ENCODE peak calls at places on chromosomes 11 and 22, in seven cellular contexts. I is C1 segment of cervical spinal cord; Q is stimulated activated CD8-positive, alpha-beta memory T cell treated with anti-CD3 and anti-CD28 coated beads, Interleukin-4, amount 100 ng/mL, for 48 hours; A is stimulated activated naive CD8-positive, alpha-beta T cell treated with anti-CD3 and anti-CD28 coated beads, Interleukin-15, amount 100 ng/mL, for 72 hours; V is IMR-90; S is NCI-H460; G is GM12865. Z is an unnamed sample.

GRCh38 chr11:76663461-76663760 is 7.1 kb downstream of the LRRC32 start:
- DNase-seq in S (no peak), V (no peak), I (no peak), Q (no peak), G (no peak), A (no peak), Z (no peak)

GRCh38 chr22:42719656-42720262 is 911 bp downstream of the A4GALT start:
- DNase-seq in I (no peak), G (peak), V (no peak), A (no peak), S (no peak), Q (no peak), Z (no peak)

GRCh38 chr22:22156716-22157499 is 87.7 kb upstream of the VPREB1 start:
- DNase-seq in G (peak), I (no peak), V (peak), S (peak), A (peak), Q (peak), Z (peak)

GRCh38 chr22:49856766-49857618 is 3.3 kb downstream of the ZBED4 start:
- DNase-seq in A (no peak), S (no peak), V (no peak), G (no peak), I (no peak), Q (no peak), Z (no peak)

GRCh38 chr11:117828641-117829368 is 4.3 kb upstream of the FXYD2 start:
- DNase-seq in G (peak), I (no peak), A (peak), Q (peak), S (no peak), V (peak), Z (peak)

GRCh38 chr11:117819096-117820040 is 5.2 kb downstream of the FXYD2 start:
- DNase-seq in V (peak), I (no peak), A (no peak), S (peak), G (peak), Q (no peak), Z (peak)

GRCh38 chr11:69504127-69504526 is 22.7 kb downstream of the LINC01488 start:
- DNase-seq in G (no peak), V (no peak), I (no peak), S (no peak), Q (no peak), A (no peak), Z (no peak)

GRCh38 chr22:29700949-29701927 is 18.6 kb upstream of the CABP7 start:
- DNase-seq in A (no peak), S (no peak), G (peak), V (peak), Q (no peak), I (no peak), Z (no peak)

GRCh38 chr22:42869888-42870480 is 12.9 kb upstream of the ARFGAP3 start:
- DNase-seq in S (no peak), I (no peak), Q (no peak), G (no peak), A (no peak), V (no peak), Z (no peak)

GRCh38 chr11:11020747-11021149 is 162.9 kb upstream of the ZBED5 start:
- DNase-seq in A (no peak), G (no peak), S (no peak), I (no peak), V (peak), Q (no peak), Z (no peak)

GRCh38 chr11:12172493-12173013 is 62.2 kb downstream of the MICAL2 start:
- DNase-seq in A (no peak), V (no peak), G (no peak), S (no peak), I (no peak), Q (peak), Z (no peak)

GRCh38 chr11:69356703-69357457 is 62.9 kb downstream of the MYEOV start:
- DNase-seq in I (no peak), Q (peak), V (no peak), A (no peak), S (no peak), G (no peak), Z (no peak)